ENCODE peak calls at places on chromosomes 1 and 21, in five cellular contexts. Q is GF-D8, E is AG08395, Y is AG20443, I is MCF 10A. N is an unnamed sample.

GRCh38 chr1:93525431-93525830 is 77.5 kb downstream of the FNBP1L start:
- DNase-seq in Q (no peak), E (no peak), Y (no peak), I (peak; percentile 24), N (peak; percentile 3)

GRCh38 chr1:201882665-201883132 is 6.0 kb upstream of the SHISA4 start:
- DNase-seq in Q (peak; percentile 80), E (peak; percentile 82), Y (peak; percentile 75), I (peak; percentile 97), N (peak; percentile 93)

GRCh38 chr1:39115271-39116110 is 89.0 kb upstream of the MACF1 start:
- DNase-seq in Q (no peak), E (peak; percentile 63), Y (peak; percentile 59), I (peak; percentile 61), N (peak; percentile 72)

GRCh38 chr1:46690931-46691411 is 19.3 kb downstream of the TEX38 start:
- DNase-seq in Q (no peak), E (no peak), Y (no peak), I (no peak), N (no peak)

GRCh38 chr1:88973520-88974137 is 18.8 kb downstream of the KYAT3 start:
- DNase-seq in Q (no peak), E (peak; percentile 29), Y (peak; percentile 33), I (peak; percentile 53), N (peak; percentile 58)

GRCh38 chr1:115814685-115815398 is 26.1 kb downstream of the NHLH2 start:
- DNase-seq in Q (no peak), E (no peak), Y (no peak), I (no peak), N (peak; percentile 89)

GRCh38 chr1:221991221-221991620 is 249.3 kb upstream of the DUSP10 start:
- DNase-seq in Q (no peak), E (peak; percentile 41), Y (peak; percentile 31), I (peak; percentile 40), N (peak; percentile 64)

GRCh38 chr1:151196292-151196800 is 2.0 kb upstream of the PIP5K1A start:
- DNase-seq in Q (peak; percentile 67), E (peak; percentile 61), Y (peak; percentile 46), I (peak; percentile 95), N (peak; percentile 88)

GRCh38 chr1:204464174-204464573 is 30.4 kb downstream of the PIK3C2B start:
- DNase-seq in Q (no peak), E (no peak), Y (no peak), I (no peak), N (no peak)

GRCh38 chr1:97451422-97451821 is 469.4 kb downstream of the DPYD start:
- DNase-seq in Q (no peak), E (no peak), Y (no peak), I (peak; percentile 45), N (peak; percentile 18)

GRCh38 chr1:17869826-17870225 is 114.7 kb downstream of the ACTL8 start:
- DNase-seq in Q (no peak), E (peak; percentile 37), Y (no peak), I (no peak), N (no peak)

GRCh38 chr1:27589841-27590426 is 14.0 kb downstream of the AHDC1 start:
- DNase-seq in Q (no peak), E (peak; percentile 38), Y (no peak), I (peak; percentile 28), N (peak; percentile 61)

GRCh38 chr1:212637902-212638301 is 29.3 kb downstream of the ATF3 start:
- DNase-seq in Q (no peak), E (peak; percentile 38), Y (peak; percentile 38), I (no peak), N (no peak)

GRCh38 chr1:209769171-209769904 is 13.5 kb downstream of the TRAF3IP3 start:
- DNase-seq in Q (peak; percentile 76), E (peak; percentile 86), Y (peak; percentile 84), I (peak; percentile 97), N (peak; percentile 75)

GRCh38 chr21:43718872-43719747 is at the start of gene PDXK:
- DNase-seq in Q (peak; percentile 38), E (peak; percentile 87), Y (peak; percentile 94), I (peak; percentile 82), N (peak; percentile 89)

GRCh38 chr1:205179842-205180241 is 31.7 kb downstream of the DSTYK start:
- DNase-seq in Q (no peak), E (peak; percentile 29), Y (peak; percentile 29), I (no peak), N (peak; percentile 16)

GRCh38 chr1:117919376-117919775 is 10.0 kb downstream of the GDAP2 start:
- DNase-seq in Q (no peak), E (no peak), Y (no peak), I (no peak), N (no peak)

GRCh38 chr1:240114222-240114621 is 22.5 kb downstream of the FMN2 start:
- DNase-seq in Q (no peak), E (no peak), Y (no peak), I (no peak), N (no peak)

GRCh38 chr1:212256404-212256803 is 28.8 kb upstream of the PPP2R5A start:
- DNase-seq in Q (peak; percentile 89), E (no peak), Y (no peak), I (no peak), N (no peak)

GRCh38 chr1:195193134-195193533 is 1415.1 kb downstream of the KCNT2 start:
- DNase-seq in Q (no peak), E (no peak), Y (no peak), I (no peak), N (no peak)

GRCh38 chr1:30684881-30685795 is 38.2 kb downstream of the MATN1 start:
- DNase-seq in Q (no peak), E (no peak), Y (no peak), I (no peak), N (no peak)

GRCh38 chr1:98929456-98929855 is 75.2 kb downstream of the PLPPR5 start:
- DNase-seq in Q (no peak), E (no peak), Y (no peak), I (no peak), N (no peak)

GRCh38 chr1:31736675-31737074 is 27.5 kb downstream of the ADGRB2 start:
- DNase-seq in Q (no peak), E (no peak), Y (no peak), I (no peak), N (peak; percentile 48)

GRCh38 chr1:9815150-9815549 is 8.6 kb downstream of the CLSTN1 start:
- DNase-seq in Q (no peak), E (no peak), Y (no peak), I (no peak), N (no peak)

GRCh38 chr1:206467915-206468314 is 2.4 kb upstream of the IKBKE start:
- DNase-seq in Q (peak; percentile 92), E (peak; percentile 71), Y (peak; percentile 48), I (peak; percentile 56), N (no peak)

GRCh38 chr1:89519779-89520358 is 4.8 kb upstream of the LRRC8B start:
- DNase-seq in Q (no peak), E (peak; percentile 51), Y (peak; percentile 46), I (peak; percentile 54), N (peak; percentile 68)

GRCh38 chr1:4310396-4310923 is 343.9 kb upstream of the AJAP1 start:
- DNase-seq in Q (no peak), E (no peak), Y (no peak), I (no peak), N (no peak)

GRCh38 chr1:179079113-179079761 is 2.6 kb upstream of the TOR3A start:
- DNase-seq in Q (peak; percentile 3), E (peak; percentile 76), Y (peak; percentile 76), I (peak; percentile 85), N (peak; percentile 78)

GRCh38 chr1:173527151-173527826 is 50.2 kb downstream of the PRDX6 start:
- DNase-seq in Q (no peak), E (no peak), Y (no peak), I (peak; percentile 95), N (peak; percentile 83)

GRCh38 chr1:199561334-199561733 is 466.2 kb upstream of the NR5A2 start:
- DNase-seq in Q (no peak), E (no peak), Y (no peak), I (no peak), N (no peak)

GRCh38 chr1:187244623-187245022 is 415.9 kb downstream of the PLA2G4A start:
- DNase-seq in Q (no peak), E (no peak), Y (no peak), I (peak; percentile 73), N (peak; percentile 83)

GRCh38 chr1:9593147-9593491 is 4.4 kb downstream of the TMEM201 start:
- DNase-seq in Q (no peak), E (no peak), Y (no peak), I (no peak), N (no peak)

GRCh38 chr1:13830616-13831280 is 130.8 kb downstream of the PRDM2 start:
- DNase-seq in Q (no peak), E (no peak), Y (peak; percentile 11), I (no peak), N (no peak)